ENCODE peak calls at places on chromosome 4, in four cellular contexts. F is K562, B is IMR-90, D is HepG2. I is an unnamed sample.

GRCh38 chr4:110275871-110276270 is 77.5 kb upstream of the ELOVL6 start:
- DNase-seq in F (no peak), B (peak; percentile 8), D (no peak), I (no peak)

GRCh38 chr4:10762541-10762940 is 78.0 kb upstream of the CLNK start:
- DNase-seq in F (no peak), B (peak; percentile 91), D (no peak), I (no peak)

GRCh38 chr4:1451106-1451751 is 45.0 kb upstream of the NKX1-1 start:
- DNase-seq in F (no peak), B (no peak), D (no peak), I (no peak)

GRCh38 chr4:54819044-54819443 is 161.3 kb downstream of the KIT start:
- DNase-seq in F (no peak), B (no peak), D (no peak), I (no peak)

GRCh38 chr4:185542626-185543336 is 7.5 kb upstream of the PDLIM3 start:
- DNase-seq in F (no peak), B (peak; percentile 46), D (no peak), I (no peak)

GRCh38 chr4:150098214-150098613 is 20.0 kb downstream of the DCLK2 start:
- DNase-seq in F (no peak), B (peak; percentile 69), D (no peak), I (no peak)

GRCh38 chr4:158938462-158939044 is 164.3 kb upstream of the RAPGEF2 start:
- DNase-seq in F (no peak), B (peak; percentile 40), D (no peak), I (no peak)

GRCh38 chr4:78058591-78059523 is 1.7 kb downstream of the FRAS1 start:
- DNase-seq in F (no peak), B (no peak), D (peak; percentile 19), I (peak; percentile 33)

GRCh38 chr4:20305976-20306375 is 54.3 kb downstream of the SLIT2 start:
- DNase-seq in F (no peak), B (peak; percentile 59), D (no peak), I (no peak)

GRCh38 chr4:76540496-76540895 is 105.5 kb downstream of the SHROOM3 start:
- DNase-seq in F (no peak), B (no peak), D (no peak), I (no peak)

GRCh38 chr4:187179086-187180070 is 455.7 kb upstream of the FAT1 start:
- DNase-seq in F (no peak), B (peak; percentile 6), D (no peak), I (no peak)

GRCh38 chr4:137641554-137641953 is 109.3 kb upstream of the PCDH18 start:
- DNase-seq in F (no peak), B (no peak), D (no peak), I (no peak)

GRCh38 chr4:117577686-117578085 is 456.6 kb upstream of the NDST3 start:
- DNase-seq in F (no peak), B (no peak), D (no peak), I (no peak)

GRCh38 chr4:110626532-110627153 is 3.8 kb upstream of the PITX2 start:
- DNase-seq in F (no peak), B (no peak), D (no peak), I (no peak)

GRCh38 chr4:28490669-28491068 is 1630.0 kb downstream of the STIM2 start:
- DNase-seq in F (no peak), B (peak; percentile 52), D (no peak), I (no peak)

GRCh38 chr4:67635331-67635730 is 65.6 kb downstream of the UBA6 start:
- DNase-seq in F (no peak), B (no peak), D (no peak), I (no peak)
- TF ChIP-seq MAFK in F (no peak), B (no peak), D (no peak), I (no peak)

GRCh38 chr4:90977726-90978125 is 850.5 kb downstream of the CCSER1 start:
- DNase-seq in F (no peak), B (no peak), D (no peak), I (no peak)

GRCh38 chr4:90982787-90983186 is 855.6 kb downstream of the CCSER1 start:
- DNase-seq in F (no peak), B (no peak), D (no peak), I (no peak)

DNA sequence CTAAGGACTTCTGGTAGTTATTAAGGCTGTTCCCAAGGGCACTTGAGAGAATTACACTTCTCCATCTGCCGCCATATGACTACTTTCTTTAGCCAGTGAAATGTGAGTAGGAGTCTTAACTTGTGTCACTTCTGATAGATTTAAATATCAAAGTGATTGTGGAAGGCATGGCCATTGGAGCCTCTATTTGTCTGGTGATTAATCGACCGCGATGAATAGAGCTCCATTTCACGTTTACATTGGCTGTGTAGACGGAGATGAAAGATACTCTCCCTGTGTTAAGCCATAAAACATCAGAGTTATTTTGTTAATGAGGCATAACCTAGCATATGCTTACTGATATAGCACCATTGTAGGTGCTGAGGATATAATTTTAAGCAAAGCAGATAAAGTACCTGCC is 852.4 kb downstream of the CCSER1 start:
- DNase-seq in F (no peak), B (no peak), D (no peak), I (no peak)
- TF ChIP-seq MAFK in F (no peak), B (no peak), D (no peak), I (no peak)

DNA sequence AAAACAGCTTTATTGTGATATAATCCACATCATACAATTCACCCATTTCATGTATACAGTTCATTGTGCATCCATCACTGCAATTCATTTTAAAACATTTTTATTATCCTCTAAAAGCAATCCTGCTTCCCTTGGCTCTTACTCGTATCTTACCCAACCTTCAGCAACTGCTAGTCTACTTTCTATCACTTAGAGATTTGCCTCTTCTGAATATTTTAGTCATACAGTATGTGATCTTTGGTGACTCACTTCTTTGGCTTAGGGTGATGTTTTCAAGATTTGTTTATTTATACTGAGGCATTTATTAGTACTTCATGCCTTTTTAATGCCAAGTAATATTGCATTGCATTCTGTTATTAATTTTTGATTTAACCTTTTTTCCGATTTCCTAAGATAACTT is 15.0 kb upstream of the MSMO1 start:
- DNase-seq in F (no peak), B (peak; percentile 81), D (no peak), I (no peak)
- TF ChIP-seq MAFK in F (no peak), B (no peak), D (no peak), I (no peak)

DNA sequence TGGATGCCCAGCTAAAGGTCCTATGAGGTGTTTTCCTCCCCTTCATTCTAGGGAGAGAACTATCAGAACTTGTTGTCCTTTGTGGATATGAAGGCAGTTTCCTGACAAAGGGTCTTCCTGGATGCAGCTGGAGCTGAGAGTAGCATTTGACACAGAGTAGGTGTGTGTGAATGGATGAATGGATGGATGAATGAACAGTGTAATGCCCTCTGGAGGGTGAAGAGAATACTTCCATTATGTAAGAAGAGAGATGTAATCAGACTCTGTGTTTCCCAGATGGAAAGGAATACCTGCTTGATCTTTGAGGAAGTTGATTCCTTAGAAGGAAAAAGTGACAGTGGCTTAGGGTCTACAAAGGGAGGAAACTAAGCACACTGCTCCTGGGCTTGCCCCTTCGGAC is 55.4 kb upstream of the AADAT start:
- DNase-seq in F (no peak), B (no peak), D (no peak), I (no peak)
- TF ChIP-seq MAFK in F (no peak), B (no peak), D (no peak), I (no peak)

DNA sequence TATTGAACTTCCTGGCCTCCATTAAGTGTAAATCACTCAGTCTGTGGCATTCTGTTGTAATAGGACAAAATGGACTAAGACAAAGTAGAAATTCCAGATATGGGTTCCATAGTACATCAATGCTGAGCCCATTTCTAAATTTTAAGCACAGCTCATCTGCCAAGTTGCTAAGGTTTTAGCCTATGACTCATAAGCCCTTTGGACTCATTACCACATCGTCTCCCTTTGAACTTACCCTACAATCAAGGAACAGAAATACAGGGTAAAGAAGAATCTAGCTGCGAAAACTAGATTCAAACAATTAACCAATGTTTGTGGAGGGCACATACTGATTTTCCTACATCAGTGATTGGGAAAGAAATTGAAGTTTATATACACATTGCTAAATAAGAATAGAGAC is 31.8 kb downstream of the NAA11 start:
- DNase-seq in F (no peak), B (no peak), D (peak; percentile 60), I (no peak)
- TF ChIP-seq MAFK in F (no peak), B (no peak), D (no peak), I (no peak)

GRCh38 chr4:181291615-181292014 is 951.6 kb upstream of the TENM3 start:
- DNase-seq in F (no peak), B (no peak), D (no peak), I (no peak)

GRCh38 chr4:181293014-181293413 is 950.2 kb upstream of the TENM3 start:
- DNase-seq in F (no peak), B (no peak), D (no peak), I (no peak)

GRCh38 chr4:181293541-181293940 is 949.7 kb upstream of the TENM3 start:
- DNase-seq in F (no peak), B (no peak), D (no peak), I (no peak)

GRCh38 chr4:181294421-181294820 is 948.8 kb upstream of the TENM3 start:
- DNase-seq in F (no peak), B (no peak), D (no peak), I (no peak)

GRCh38 chr4:181289203-181289602 is 954.0 kb upstream of the TENM3 start:
- DNase-seq in F (no peak), B (no peak), D (no peak), I (no peak)
- TF ChIP-seq MAFK in F (no peak), B (no peak), D (no peak), I (no peak)

I was measured in A549.